ENCODE peak calls at places on chromosomes 13 and 19, in six cellular contexts. Z, X, D, S, H and K are unnamed samples.

GRCh38 chr13:101739382-101740178 is 287.1 kb downstream of the ITGBL1 start:
- DNase-seq in D (no peak), X (no peak), S (no peak), Z (no peak), H (no peak), K (no peak)

GRCh38 chr13:100387416-100387815 is 201.2 kb downstream of the GGACT start:
- DNase-seq in D (no peak), S (no peak), X (no peak), Z (no peak), H (no peak), K (no peak)

GRCh38 chr13:79229761-79230160 is 176.3 kb downstream of the RBM26 start:
- DNase-seq in Z (no peak), S (no peak), H (no peak), X (no peak), D (no peak), K (no peak)

GRCh38 chr19:39200818-39201145 is 3.3 kb downstream of the SYCN start:
- DNase-seq in D (no peak), X (no peak), Z (no peak), H (no peak), S (no peak), K (no peak)

GRCh38 chr13:61146571-61146970 is 269.1 kb downstream of the PCDH20 start:
- DNase-seq in Z (no peak), X (no peak), H (no peak), S (no peak), D (no peak), K (no peak)

GRCh38 chr13:37995052-37995451 is 125.5 kb upstream of the TRPC4 start:
- DNase-seq in H (peak; percentile 68), S (peak; percentile 32), Z (peak; percentile 36), X (no peak), D (no peak), K (no peak)

GRCh38 chr13:19606152-19606551 is 27.3 kb upstream of the MPHOSPH8 start:
- DNase-seq in Z (no peak), X (no peak), H (no peak), S (peak; percentile 29), D (no peak), K (peak; percentile 11)

GRCh38 chr13:43537124-43537523 is 249.6 kb downstream of the ENOX1 start:
- DNase-seq in X (no peak), H (peak; percentile 84), S (no peak), Z (peak; percentile 77), D (no peak), K (no peak)

GRCh38 chr19:4506449-4507149 is 11.7 kb downstream of the PLIN4 start:
- DNase-seq in S (peak; percentile 72), X (no peak), D (no peak), H (peak; percentile 53), Z (peak; percentile 24), K (peak; percentile 31)

GRCh38 chr19:41548954-41549688 is 26.8 kb upstream of the CEACAM21 start:
- DNase-seq in S (no peak), Z (peak; percentile 30), H (no peak), D (no peak), X (peak; percentile 65), K (no peak)

GRCh38 chr19:23377276-23377675 is 18.0 kb downstream of the ZNF91 start:
- DNase-seq in D (no peak), Z (no peak), S (no peak), X (no peak), H (no peak), K (no peak)

GRCh38 chr13:99572921-99573320 is 71.6 kb downstream of the TM9SF2 start:
- DNase-seq in Z (peak; percentile 32), X (no peak), D (no peak), H (peak; percentile 42), S (peak; percentile 26), K (peak; percentile 9)

GRCh38 chr19:57850553-57851017 is 926 bp downstream of the ZNF587 start:
- DNase-seq in H (peak; percentile 45), Z (peak; percentile 27), S (peak; percentile 82), X (no peak), D (no peak), K (peak; percentile 21)

GRCh38 chr19:48246101-48246500 is 9.6 kb downstream of the CARD8 start:
- DNase-seq in Z (no peak), H (no peak), S (no peak), X (no peak), D (no peak), K (no peak)

GRCh38 chr19:56092685-56093631 is 28.1 kb downstream of the ZNF787 start:
- DNase-seq in X (no peak), D (no peak), H (no peak), S (no peak), Z (no peak), K (no peak)

GRCh38 chr19:12202250-12202649 is 39.4 kb downstream of the ZNF136 start:
- DNase-seq in D (no peak), S (no peak), X (peak; percentile 62), Z (no peak), H (no peak), K (no peak)

GRCh38 chr13:35923347-35923746 is 207.8 kb downstream of the DCLK1 start:
- DNase-seq in S (peak; percentile 70), X (no peak), D (peak; percentile 16), H (peak; percentile 33), Z (peak; percentile 32), K (peak; percentile 55)

GRCh38 chr19:39246951-39247669 is 1.5 kb downstream of the IFNL4 start:
- DNase-seq in S (peak; percentile 12), H (no peak), Z (peak; percentile 7), X (peak; percentile 28), D (no peak), K (no peak)

GRCh38 chr13:22428188-22428828 is 752.5 kb upstream of the SGCG start:
- DNase-seq in X (no peak), D (no peak), H (peak; percentile 24), S (peak; percentile 3), Z (peak; percentile 81), K (peak; percentile 26)

GRCh38 chr19:34393629-34394028 is 10.6 kb upstream of the PDCD2L start:
- DNase-seq in S (no peak), H (no peak), X (no peak), D (no peak), Z (no peak), K (no peak)

GRCh38 chr13:26881154-26881553 is 120.6 kb upstream of the GPR12 start:
- DNase-seq in D (no peak), S (peak; percentile 44), Z (peak; percentile 20), H (peak; percentile 41), X (no peak), K (peak; percentile 13)

GRCh38 chr19:52343548-52343947 is 7.5 kb downstream of the ZNF610 start:
- DNase-seq in H (peak; percentile 38), S (peak; percentile 25), D (peak; percentile 23), X (peak; percentile 53), Z (peak; percentile 11), K (peak; percentile 16)

GRCh38 chr19:35409191-35409590 is 38.3 kb downstream of the GPR42 start:
- DNase-seq in S (no peak), Z (no peak), H (no peak), X (no peak), D (no peak), K (no peak)

GRCh38 chr13:33208290-33208990 is 77.1 kb downstream of the STARD13 start:
- DNase-seq in S (no peak), Z (no peak), D (no peak), H (no peak), X (no peak), K (no peak)

GRCh38 chr13:43005460-43006236 is 13.6 kb upstream of the EPSTI1 start:
- DNase-seq in S (peak; percentile 66), X (no peak), H (peak; percentile 76), D (no peak), Z (peak; percentile 69), K (peak; percentile 74)

GRCh38 chr13:76600086-76600485 is 286.1 kb downstream of the KCTD12 start:
- DNase-seq in Z (peak; percentile 49), H (peak; percentile 42), X (no peak), D (no peak), S (no peak), K (peak; percentile 29)

DNA sequence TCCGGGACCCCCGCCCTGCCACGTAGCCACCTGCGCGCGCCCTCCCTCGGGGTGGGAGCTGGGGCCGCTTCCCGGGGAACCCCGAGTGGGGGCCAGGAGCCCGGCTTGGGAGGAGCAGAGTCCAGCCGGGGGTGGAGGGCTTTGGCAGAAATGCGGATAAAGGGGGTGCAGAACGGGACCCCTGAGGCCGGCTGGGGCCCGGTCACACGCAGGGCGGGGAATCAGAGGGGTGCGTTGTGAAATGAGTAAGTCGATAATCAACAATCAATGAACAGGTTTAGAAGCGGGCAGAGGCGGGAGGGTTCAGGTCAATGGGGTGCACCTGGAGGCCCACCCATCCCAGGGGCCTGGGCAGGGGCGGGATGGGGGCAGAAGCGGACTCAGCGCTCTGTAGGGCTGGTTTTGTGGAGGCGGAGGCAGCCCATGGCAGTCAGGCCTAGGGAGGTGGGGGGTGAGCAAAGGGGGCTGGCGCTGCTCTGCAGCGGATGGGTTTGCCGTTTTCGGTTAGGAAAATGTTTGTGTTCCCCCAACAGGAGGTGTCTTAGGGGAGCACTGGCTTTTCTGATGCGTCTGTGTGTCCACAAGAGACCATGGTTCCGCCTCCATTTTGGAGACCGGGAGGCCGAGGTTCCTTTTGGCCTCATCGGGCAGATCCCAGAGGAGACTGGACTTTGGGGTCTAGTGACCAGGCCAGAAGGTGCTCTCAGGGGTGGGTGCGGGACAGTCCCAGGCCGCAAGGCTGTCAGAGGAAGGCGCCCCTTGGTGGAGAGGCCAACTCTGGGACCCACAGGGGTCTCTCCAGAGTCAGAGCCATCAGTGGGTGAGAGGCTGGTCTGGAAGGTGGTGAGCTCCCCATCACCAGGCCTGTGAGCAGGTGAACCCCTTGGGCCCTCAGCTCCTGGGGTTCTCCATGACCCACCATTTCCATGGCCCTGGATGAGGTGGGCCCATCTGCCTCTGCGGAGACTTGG is 683 bp upstream of the DIRAS1 start:
- DNase-seq in D (no peak), S (no peak), H (no peak), X (no peak), Z (no peak), K (no peak)
- H3K4me3 ChIP-seq in D (peak overlapping the region; percentile 45), S (peak overlapping the region; percentile 55), H (no peak overlapping the region), X (no peak overlapping the region), Z (peak overlapping the region; percentile 31), K (peak overlapping the region; percentile 65)

DNA sequence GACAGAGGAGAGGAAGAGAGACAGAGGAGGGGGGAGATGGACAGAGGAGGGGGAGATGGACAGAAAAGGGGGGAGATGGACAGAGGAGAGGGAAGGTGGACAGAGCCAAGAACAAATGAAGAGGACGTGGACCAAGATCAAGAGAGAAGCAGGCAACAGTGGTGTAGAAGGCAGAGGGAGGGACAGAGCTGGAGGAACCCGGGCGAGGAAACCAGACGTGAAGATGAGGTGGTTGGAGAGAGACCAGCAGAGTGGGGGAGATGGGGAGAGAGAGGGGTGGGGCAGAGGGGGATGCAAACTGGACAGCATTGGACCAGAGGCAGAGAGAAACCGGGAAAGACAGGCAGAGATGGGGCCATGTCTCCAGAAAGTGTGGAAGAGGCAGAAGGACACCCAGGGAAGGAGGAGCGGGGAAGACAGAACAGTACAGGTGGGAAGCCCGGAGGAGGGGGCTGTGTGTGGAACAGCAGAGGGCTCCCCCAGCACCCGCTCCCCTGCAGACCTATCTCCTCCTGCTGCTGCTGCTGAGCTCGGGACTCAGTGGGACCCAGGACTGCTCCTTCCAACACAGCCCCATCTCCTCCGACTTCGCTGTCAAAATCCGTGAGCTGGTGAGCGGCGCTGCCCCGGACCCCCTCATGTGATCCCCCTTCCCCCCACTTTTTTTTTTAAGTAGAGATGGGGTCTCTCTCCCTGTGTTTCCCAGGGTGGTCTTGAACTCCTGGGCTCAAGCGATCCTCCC is 1.3 kb downstream of the FLT3LG start:
- DNase-seq in X (no peak), H (no peak), D (no peak), S (no peak), Z (no peak), K (no peak)
- H3K4me3 ChIP-seq in X (peak overlapping the region; percentile 98), H (no peak overlapping the region), D (no peak overlapping the region), S (peak overlapping the region; percentile 75), Z (no peak overlapping the region), K (peak overlapping the region; percentile 72)

GRCh38 chr13:31045621-31046081 is 113.2 kb downstream of the TEX26 start:
- DNase-seq in X (peak; percentile 61), D (peak; percentile 94), H (peak; percentile 96), S (peak; percentile 96), Z (peak; percentile 95), K (peak; percentile 92)
- H3K4me3 ChIP-seq in X (no peak overlapping the region), D (peak overlapping the region; percentile 13), H (no peak overlapping the region), S (no peak overlapping the region), Z (no peak overlapping the region), K (no peak overlapping the region)

GRCh38 chr13:66137384-66137783 is 1092.8 kb downstream of the PCDH9 start:
- DNase-seq in D (no peak), X (no peak), S (no peak), Z (no peak), H (no peak), K (no peak)
- H3K4me3 ChIP-seq in D (no peak overlapping the region), X (no peak overlapping the region), S (no peak overlapping the region), Z (no peak overlapping the region), H (no peak overlapping the region), K (no peak overlapping the region)